ENCODE peak calls at places on chromosomes 11 and 22, in six cellular contexts. Q is activated CD8-positive, alpha-beta T cell treated with anti-CD3 and anti-CD28 coated beads for 36 hours; A is SK-N-SH treated with all-trans-retinoic acid at 6 μM for 48 hours; D is heart right ventricle; V is Right ventricle myocardium inferior; T is T-helper 17 cell. K is an unnamed sample.

GRCh38 chr11:129732926-129733325 is 82.7 kb upstream of the TMEM45B start:
- ATAC-seq in D (no peak), A (no peak), Q (no peak), V (no peak), T (no peak), K (no peak)

GRCh38 chr11:78851883-78852586 is 277.4 kb upstream of the NARS2 start:
- ATAC-seq in Q (no peak), A (no peak), D (no peak), V (no peak), T (no peak), K (no peak)

GRCh38 chr11:76512851-76513653 is 68.2 kb downstream of the EMSY start:
- ATAC-seq in A (peak; percentile 65), V (no peak), D (no peak), T (no peak), Q (no peak), K (no peak)

GRCh38 chr11:83008581-83008923 is 63.1 kb downstream of the RAB30 start:
- ATAC-seq in T (no peak), Q (no peak), A (peak; percentile 37), V (no peak), D (no peak), K (no peak)

GRCh38 chr11:45736424-45736823 is 68.5 kb upstream of the SLC35C1 start:
- ATAC-seq in T (no peak), A (no peak), V (peak; percentile 83), Q (no peak), D (peak; percentile 30), K (peak; percentile 93)

GRCh38 chr22:40256501-40256900 is 78.8 kb downstream of the TNRC6B start:
- ATAC-seq in D (no peak), Q (no peak), T (no peak), A (no peak), V (no peak), K (no peak)

GRCh38 chr22:50705219-50705691 is 32.6 kb downstream of the SHANK3 start:
- ATAC-seq in D (peak; percentile 70), A (peak; percentile 37), Q (no peak), T (no peak), V (peak; percentile 35), K (peak; percentile 35)

GRCh38 chr22:47561766-47562165 is 799.3 kb downstream of the TBC1D22A start:
- ATAC-seq in D (no peak), Q (no peak), A (no peak), V (no peak), T (no peak), K (no peak)

GRCh38 chr22:49767355-49768062 is 60.2 kb downstream of the BRD1 start:
- ATAC-seq in Q (peak; percentile 74), T (peak; percentile 59), D (peak; percentile 33), A (peak; percentile 12), V (no peak), K (no peak)

GRCh38 chr22:24310969-24311368 is 40.3 kb downstream of the SPECC1L start:
- ATAC-seq in A (no peak), V (no peak), T (no peak), Q (no peak), D (no peak), K (no peak)

GRCh38 chr22:19603767-19604166 is 79.6 kb upstream of the CLDN5 start:
- ATAC-seq in V (no peak), D (no peak), Q (no peak), T (no peak), A (no peak), K (no peak)

GRCh38 chr22:28268845-28269244 is 349.8 kb upstream of the PITPNB start:
- ATAC-seq in T (no peak), V (peak; percentile 75), A (no peak), Q (no peak), D (peak; percentile 87), K (no peak)

GRCh38 chr11:45665206-45665932 is at the start of gene CHST1:
- ATAC-seq in Q (peak; percentile 48), T (peak; percentile 61), V (peak; percentile 86), D (peak; percentile 66), A (peak; percentile 21), K (peak; percentile 83)